ENCODE peak calls at places on chromosomes 2 and 18, in ten cellular contexts. C, Z, R, D, G, T, L, B, M and S are unnamed samples.

GRCh38 chr2:48194641-48195040 is 288.3 kb upstream of the FBXO11 start:
- DNase-seq in C (no peak), Z (no peak), R (no peak), D (no peak), G (no peak), T (no peak), L (no peak), B (no peak), M (no peak), S (no peak)

GRCh38 chr2:162258686-162259085 is 15.4 kb upstream of the FAP start:
- DNase-seq in C (peak; percentile 88), Z (no peak), R (no peak), D (no peak), G (no peak), T (no peak), L (peak; percentile 51), B (no peak), M (no peak), S (no peak)

GRCh38 chr18:51643483-51643882 is 446.0 kb upstream of the MEX3C start:
- DNase-seq in C (no peak), Z (no peak), R (no peak), D (no peak), G (no peak), T (no peak), L (no peak), B (no peak), M (no peak), S (no peak)

GRCh38 chr18:48798334-48799197 is 152.2 kb downstream of the SMAD7 start:
- DNase-seq in C (no peak), Z (peak; percentile 63), R (no peak), D (no peak), G (no peak), T (no peak), L (no peak), B (no peak), M (no peak), S (no peak)

GRCh38 chr2:74707837-74708236 is 53.8 kb downstream of the SEMA4F start:
- DNase-seq in C (no peak), Z (no peak), R (no peak), D (no peak), G (no peak), T (no peak), L (no peak), B (no peak), M (no peak), S (no peak)

GRCh38 chr18:9612215-9612830 is 2.0 kb downstream of the PPP4R1 start:
- DNase-seq in C (peak; percentile 75), Z (no peak), R (peak; percentile 58), D (peak; percentile 60), G (peak; percentile 57), T (peak; percentile 37), L (peak; percentile 47), B (no peak), M (peak; percentile 73), S (peak; percentile 52)

GRCh38 chr2:72132981-72133720 is 14.5 kb downstream of the CYP26B1 start:
- DNase-seq in C (no peak), Z (peak; percentile 55), R (no peak), D (no peak), G (no peak), T (no peak), L (no peak), B (no peak), M (no peak), S (no peak)

GRCh38 chr2:11901351-11902069 is 155.1 kb downstream of the LPIN1 start:
- DNase-seq in C (no peak), Z (no peak), R (no peak), D (no peak), G (no peak), T (peak; percentile 17), L (no peak), B (no peak), M (no peak), S (peak; percentile 76)

GRCh38 chr18:59885579-59886163 is 14.1 kb upstream of the PMAIP1 start:
- DNase-seq in C (peak; percentile 87), Z (no peak), R (no peak), D (peak; percentile 52), G (no peak), T (no peak), L (peak; percentile 87), B (no peak), M (peak; percentile 81), S (no peak)

GRCh38 chr2:159044804-159045286 is 76.4 kb downstream of the TANC1 start:
- DNase-seq in C (peak; percentile 47), Z (no peak), R (no peak), D (no peak), G (no peak), T (peak; percentile 24), L (peak; percentile 55), B (no peak), M (peak; percentile 41), S (no peak)

GRCh38 chr2:205957452-205958154 is 128.4 kb downstream of the INO80D start:
- DNase-seq in C (no peak), Z (no peak), R (no peak), D (no peak), G (no peak), T (peak; percentile 59), L (no peak), B (no peak), M (no peak), S (no peak)

GRCh38 chr2:46066591-46066990 is 230.6 kb upstream of the EPAS1 start:
- DNase-seq in C (no peak), Z (no peak), R (no peak), D (no peak), G (no peak), T (no peak), L (no peak), B (no peak), M (no peak), S (no peak)